ENCODE peak calls at places on chromosomes 16 and 17, in six cellular contexts. Z is left colon; Y is H54; F is activated T-helper 1 cell treated with anti-CD3 and anti-CD28 coated beads, Interleukin-2, amount 50 U/mL, for 16 hours; G is H7; O is sciatic nerve. S is an unnamed sample.
A peak's percentile ranks its signal among the peaks of the same experiment; 100 is the strongest.

GRCh38 chr16:66696669-66697630 is at the start of gene CMTM4:
- DNase-seq in O (peak; percentile 90), F (peak; percentile 71), Z (peak; percentile 83), G (peak; percentile 99), Y (peak; percentile 91), S (peak; percentile 67)

GRCh38 chr17:38730526-38731379 is 612 bp downstream of the CISD3 start:
- DNase-seq in Y (peak; percentile 77), G (peak; percentile 78), O (peak; percentile 84), F (no peak), Z (peak; percentile 95), S (no peak)

GRCh38 chr17:1865252-1866037 is 35.6 kb downstream of the RPA1 start:
- DNase-seq in F (peak; percentile 13), G (peak; percentile 78), Y (peak; percentile 40), Z (no peak), O (no peak), S (no peak)

GRCh38 chr17:42286411-42287295 is 1.6 kb upstream of the STAT5A start:
- DNase-seq in Y (no peak), Z (no peak), F (no peak), O (peak; percentile 67), G (peak; percentile 57), S (no peak)

GRCh38 chr17:13843862-13844640 is 225.3 kb upstream of the COX10 start:
- DNase-seq in O (no peak), Y (no peak), G (no peak), F (no peak), Z (no peak), S (no peak)

GRCh38 chr17:69227536-69227935 is 1.1 kb downstream of the ABCA10 start:
- DNase-seq in Z (no peak), O (no peak), G (no peak), Y (no peak), F (no peak), S (no peak)

GRCh38 chr16:1338855-1339675 is 5.6 kb downstream of the BAIAP3 start:
- DNase-seq in F (no peak), Y (no peak), G (no peak), Z (no peak), O (no peak), S (no peak)

GRCh38 chr17:61139219-61139618 is 260.4 kb upstream of the TBX2 start:
- DNase-seq in Z (peak; percentile 33), G (no peak), O (no peak), F (peak; percentile 5), Y (peak; percentile 39), S (peak; percentile 31)

GRCh38 chr16:29962344-29962994 is 590 bp downstream of the TMEM219 start:
- DNase-seq in O (no peak), F (no peak), Y (no peak), G (peak; percentile 56), Z (peak; percentile 47), S (no peak)

GRCh38 chr17:28380572-28380907 is 9.0 kb downstream of the SARM1 start:
- DNase-seq in F (no peak), O (no peak), G (no peak), Z (no peak), Y (no peak), S (no peak)

GRCh38 chr17:61878520-61878919 is 15.2 kb upstream of the BRIP1 start:
- DNase-seq in Z (no peak), O (no peak), G (no peak), F (no peak), Y (no peak), S (no peak)